ENCODE peak calls at places on chromosomes 13 and 19, in four cellular contexts. Q, H, A and S are unnamed samples.
A peak's percentile ranks its signal among the peaks of the same experiment; 100 is the strongest.

GRCh38 chr13:50144473-50145160 is 129.4 kb downstream of the KCNRG start:
- DNase-seq in Q (no peak), H (no peak), A (no peak), S (no peak)

GRCh38 chr19:52567921-52568320 is 2.2 kb upstream of the ZNF701 start:
- DNase-seq in Q (no peak), H (no peak), A (no peak), S (no peak)

GRCh38 chr13:21075303-21076264 is 14.2 kb upstream of the LATS2 start:
- DNase-seq in Q (peak; percentile 4), H (no peak), A (peak; percentile 43), S (no peak)

GRCh38 chr19:17495639-17496265 is 15.7 kb upstream of the PGLS start:
- DNase-seq in Q (no peak), H (no peak), A (no peak), S (no peak)

GRCh38 chr19:42515241-42515832 is 12.9 kb downstream of the CEACAM1 start:
- DNase-seq in Q (no peak), H (no peak), A (no peak), S (no peak)

GRCh38 chr19:49879243-49879960 is 1.9 kb downstream of the TBC1D17 start:
- DNase-seq in Q (no peak), H (no peak), A (no peak), S (no peak)

GRCh38 chr19:2176336-2176994 is 12.7 kb downstream of the DOT1L start:
- DNase-seq in Q (no peak), H (no peak), A (peak; percentile 57), S (no peak)

GRCh38 chr13:33256148-33256547 is 29.4 kb downstream of the STARD13 start:
- DNase-seq in Q (no peak), H (no peak), A (no peak), S (no peak)

GRCh38 chr19:7833225-7834156 is 3.5 kb downstream of the EVI5L start:
- DNase-seq in Q (no peak), H (peak; percentile 34), A (peak; percentile 92), S (peak; percentile 79)

GRCh38 chr13:95588134-95588533 is 35.6 kb downstream of the CLDN10 start:
- DNase-seq in Q (no peak), H (no peak), A (no peak), S (no peak)

GRCh38 chr13:36884235-36884634 is 35.8 kb downstream of the SMAD9 start:
- DNase-seq in Q (no peak), H (no peak), A (no peak), S (no peak)

GRCh38 chr13:96816261-96816660 is 178.0 kb downstream of the OXGR1 start:
- DNase-seq in Q (no peak), H (peak; percentile 24), A (no peak), S (peak; percentile 84)

GRCh38 chr19:44603201-44603945 is 10.0 kb upstream of the IGSF23 start:
- DNase-seq in Q (no peak), H (no peak), A (no peak), S (no peak)

GRCh38 chr19:12801466-12802266 is at the start of the genes PRDX2 and THSD8:
- DNase-seq in Q (peak; percentile 83), H (no peak), A (peak; percentile 85), S (peak; percentile 95)

GRCh38 chr13:46386426-46386995 is 541 bp downstream of the RUBCNL start:
- DNase-seq in Q (no peak), H (no peak), A (no peak), S (no peak)

GRCh38 chr19:49570997-49571676 is 9.2 kb downstream of the NOSIP start:
- DNase-seq in Q (peak; percentile 72), H (no peak), A (no peak), S (no peak)

GRCh38 chr13:37656247-37656940 is 57.8 kb upstream of the POSTN start:
- DNase-seq in Q (no peak), H (no peak), A (no peak), S (no peak)

GRCh38 chr19:54298357-54299125 is 14.4 kb downstream of the LILRA5 start:
- DNase-seq in Q (no peak), H (no peak), A (no peak), S (peak; percentile 43)

GRCh38 chr13:50678464-50679162 is 164.9 kb downstream of the DLEU7 start:
- DNase-seq in Q (peak; percentile 60), H (no peak), A (no peak), S (no peak)

GRCh38 chr19:10306327-10306726 is 3.3 kb downstream of the ZGLP1 start:
- DNase-seq in Q (no peak), H (no peak), A (no peak), S (no peak)

GRCh38 chr19:54035215-54036178 is 28.2 kb downstream of the VSTM1 start:
- DNase-seq in Q (no peak), H (no peak), A (no peak), S (no peak)

GRCh38 chr13:62096652-62097051 is 681.0 kb upstream of the PCDH20 start:
- DNase-seq in Q (no peak), H (no peak), A (no peak), S (no peak)

GRCh38 chr13:48231080-48231479 is 1.9 kb upstream of the ITM2B start:
- DNase-seq in Q (no peak), H (no peak), A (no peak), S (no peak)

GRCh38 chr13:98710521-98710920 is 42.0 kb downstream of the SLC15A1 start:
- DNase-seq in Q (no peak), H (no peak), A (no peak), S (no peak)

GRCh38 chr13:49681837-49682236 is 9.4 kb downstream of the EBPL start:
- DNase-seq in Q (no peak), H (no peak), A (no peak), S (no peak)

GRCh38 chr19:12095111-12095790 is 30.7 kb downstream of the ZNF844 start:
- DNase-seq in Q (no peak), H (no peak), A (no peak), S (no peak)

GRCh38 chr13:45833663-45834062 is 17.9 kb downstream of the SIAH3 start:
- DNase-seq in Q (no peak), H (no peak), A (peak; percentile 81), S (no peak)